ENCODE peak calls at places on chromosomes 4 and X, in four cellular contexts. Z, V, L and M are unnamed samples.

GRCh38 chr4:26576171-26576829 is 7.6 kb upstream of the TBC1D19 start:
- DNase-seq in V (peak), L (peak), Z (peak), M (peak)

GRCh38 chr4:100295792-100296191 is 105.5 kb upstream of the DDIT4L start:
- DNase-seq in L (peak), V (no peak), Z (no peak), M (no peak)

GRCh38 chrX:120406638-120407037 is 44.7 kb downstream of the ATP1B4 start:
- DNase-seq in Z (no peak), L (no peak), V (peak), M (no peak)

GRCh38 chrX:132594129-132594528 is 105.3 kb upstream of the MBNL3 start:
- DNase-seq in L (peak), V (peak), Z (no peak), M (peak)

GRCh38 chrX:132861076-132861475 is 97.4 kb downstream of the HS6ST2 start:
- DNase-seq in V (no peak), L (no peak), Z (no peak), M (no peak)

GRCh38 chr4:147487616-147488015 is 6.7 kb downstream of the EDNRA start:
- DNase-seq in Z (no peak), V (no peak), L (no peak), M (no peak)

GRCh38 chr4:121156822-121157769 is 7.0 kb downstream of the TNIP3 start:
- DNase-seq in Z (peak), V (peak), L (peak), M (peak)

GRCh38 chrX:131816551-131817136 is 206.5 kb upstream of the STK26 start:
- DNase-seq in V (peak), Z (no peak), L (peak), M (no peak)

GRCh38 chrX:109312757-109313156 is 169.1 kb downstream of the GUCY2F start:
- DNase-seq in Z (no peak), V (no peak), L (no peak), M (no peak)

GRCh38 chrX:17743913-17744312 is 6.6 kb downstream of the SCML1 start:
- DNase-seq in Z (no peak), L (peak), V (peak), M (no peak)

GRCh38 chrX:135304741-135305140 is 4.5 kb upstream of the ETDC start:
- DNase-seq in Z (no peak), V (no peak), L (no peak), M (no peak)

GRCh38 chrX:7941390-7942042 is 14.3 kb upstream of the PNPLA4 start:
- DNase-seq in Z (peak), L (peak), V (peak), M (peak)

GRCh38 chr4:33724685-33725084 is 2519.6 kb downstream of the ARAP2 start:
- DNase-seq in L (no peak), Z (peak), V (no peak), M (no peak)

GRCh38 chrX:28158019-28158777 is 176.9 kb upstream of the DCAF8L1 start:
- DNase-seq in L (no peak), V (no peak), Z (peak), M (no peak)

GRCh38 chr4:124266706-124267105 is 445.8 kb downstream of the ANKRD50 start:
- DNase-seq in L (no peak), Z (no peak), V (no peak), M (no peak)

GRCh38 chr4:33493231-33493630 is 2751.1 kb downstream of the ARAP2 start:
- DNase-seq in Z (no peak), V (peak), L (no peak), M (no peak)

GRCh38 chr4:151417164-151417571 is 8.2 kb downstream of the FHIP1A start:
- DNase-seq in Z (peak), V (peak), L (no peak), M (no peak)

GRCh38 chr4:78510681-78511080 is 40.9 kb upstream of the ANXA3 start:
- DNase-seq in L (no peak), Z (no peak), V (no peak), M (no peak)

GRCh38 chr4:39045791-39046221 is 13.6 kb upstream of the TMEM156 start:
- DNase-seq in V (peak), Z (no peak), L (peak), M (no peak)

DNA sequence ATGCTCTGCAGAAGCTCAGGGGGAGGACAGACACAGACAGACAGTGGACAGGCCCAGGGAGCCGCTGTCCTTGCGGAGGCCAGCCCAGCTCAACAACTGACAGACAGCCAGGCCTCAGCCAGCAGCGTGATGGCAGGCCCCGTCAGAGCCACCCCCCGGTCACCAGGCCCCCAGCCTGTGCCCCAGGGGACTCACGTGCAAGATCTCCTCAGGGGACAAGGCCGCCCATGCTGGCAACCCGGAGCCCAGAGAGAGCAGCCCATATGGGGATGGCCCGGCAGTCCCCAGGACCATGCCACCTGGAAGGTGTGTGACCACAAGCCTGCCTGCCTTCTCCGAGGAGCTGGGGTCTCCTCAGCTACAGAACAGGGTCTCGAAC is 28.0 kb upstream of the MXD4 start:
- DNase-seq in Z (no peak), L (no peak), V (no peak), M (peak)
- TF ChIP-seq EZH2phosphoT487 in Z (no peak), L (no peak), V (no peak), M (no peak)

DNA sequence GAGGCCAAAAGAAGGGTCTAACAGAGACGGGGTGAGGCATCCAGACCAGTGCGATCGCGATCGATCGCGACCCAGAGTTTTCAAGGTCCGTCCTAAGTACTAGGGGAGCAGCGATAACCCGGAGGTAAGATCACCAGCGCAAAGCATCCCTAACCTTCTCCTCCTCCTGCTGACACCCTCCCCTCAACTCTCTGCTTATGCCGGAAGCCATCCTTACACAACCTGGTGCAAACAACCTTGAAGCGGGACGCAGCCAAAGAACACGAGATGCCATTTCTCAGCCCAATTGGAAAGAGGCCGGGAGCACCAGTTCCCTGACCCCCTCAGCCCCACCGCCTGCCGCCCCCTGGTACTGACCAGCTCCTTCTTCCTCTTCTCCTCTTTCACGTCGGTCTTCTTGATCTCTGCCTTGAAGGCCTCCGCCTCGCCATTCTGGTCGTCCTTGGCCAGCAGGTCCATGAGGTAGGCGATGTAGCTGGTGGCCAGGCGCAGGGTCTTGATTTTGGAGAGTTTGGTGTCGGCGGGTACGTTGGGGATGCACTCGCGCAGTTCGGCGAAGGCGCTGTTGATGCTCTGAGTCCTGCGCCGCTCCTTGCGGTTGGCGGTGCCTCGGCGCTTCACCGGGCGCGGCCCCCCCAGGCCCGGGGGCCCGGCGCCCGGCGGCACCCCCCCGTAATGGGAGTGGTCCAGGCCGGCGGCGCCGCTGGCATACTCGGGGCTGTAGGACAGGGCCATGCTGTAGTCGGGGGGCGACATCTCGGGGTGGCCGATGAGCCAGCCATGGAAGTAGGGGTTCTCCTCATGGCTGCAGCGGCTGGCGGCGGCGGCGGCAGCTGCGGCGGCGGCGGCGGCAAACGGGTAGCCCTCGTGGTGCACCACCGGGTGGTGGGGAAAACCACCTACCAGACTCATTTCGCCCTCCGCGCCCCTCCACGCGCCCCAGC is 1.4 kb downstream of the HAND2 start:
- DNase-seq in Z (peak), L (peak), V (no peak), M (no peak)
- TF ChIP-seq EZH2 in Z (peak), L (no peak), V (no peak), M (peak)

GRCh38 chr4:183284965-183285364 is 35.1 kb downstream of the CLDN22 start:
- DNase-seq in Z (no peak), L (peak), V (peak), M (no peak)
- TF ChIP-seq EZH2phosphoT487 in Z (no peak), L (no peak), V (no peak), M (no peak)

GRCh38 chr4:8874003-8874895 is 2.6 kb upstream of the HMX1 start:
- DNase-seq in Z (no peak), V (no peak), L (no peak), M (no peak)
- TF ChIP-seq EZH2 in Z (peak), V (no peak), L (no peak), M (no peak)

DNA sequence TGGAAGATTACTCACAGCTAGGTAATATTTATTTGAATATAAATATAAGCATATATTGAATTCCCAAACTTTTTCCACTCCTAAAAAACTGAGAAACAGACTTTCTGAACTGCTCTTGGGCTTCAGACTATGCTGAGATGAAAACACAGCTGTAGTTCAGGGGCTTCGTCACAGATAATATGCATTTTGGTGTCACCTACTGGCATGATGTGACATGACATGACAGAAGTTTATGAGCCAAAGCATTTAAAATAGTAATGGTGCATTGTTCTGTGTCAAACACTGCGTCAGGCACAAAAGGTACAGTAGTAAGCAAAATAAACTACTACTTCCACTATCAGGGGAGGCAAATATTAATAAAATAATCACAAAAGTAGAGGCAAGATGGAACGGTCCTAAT is 171.3 kb downstream of the BTC start:
- DNase-seq in Z (peak), V (peak), L (peak), M (peak)
- TF ChIP-seq EZH2phosphoT487 in Z (no peak), V (no peak), L (no peak), M (no peak)

GRCh38 chr4:81590596-81590995 is 118.9 kb upstream of the RASGEF1B start:
- DNase-seq in L (no peak), Z (no peak), V (no peak), M (no peak)

GRCh38 chr4:81594495-81595169 is 122.9 kb upstream of the RASGEF1B start:
- DNase-seq in V (no peak), Z (no peak), L (no peak), M (no peak)

GRCh38 chr4:81595798-81596610 is 124.3 kb upstream of the RASGEF1B start:
- DNase-seq in L (no peak), V (no peak), Z (no peak), M (no peak)

GRCh38 chr4:81595287-81595686 is 123.6 kb upstream of the RASGEF1B start:
- DNase-seq in Z (no peak), V (no peak), L (no peak), M (no peak)

DNA sequence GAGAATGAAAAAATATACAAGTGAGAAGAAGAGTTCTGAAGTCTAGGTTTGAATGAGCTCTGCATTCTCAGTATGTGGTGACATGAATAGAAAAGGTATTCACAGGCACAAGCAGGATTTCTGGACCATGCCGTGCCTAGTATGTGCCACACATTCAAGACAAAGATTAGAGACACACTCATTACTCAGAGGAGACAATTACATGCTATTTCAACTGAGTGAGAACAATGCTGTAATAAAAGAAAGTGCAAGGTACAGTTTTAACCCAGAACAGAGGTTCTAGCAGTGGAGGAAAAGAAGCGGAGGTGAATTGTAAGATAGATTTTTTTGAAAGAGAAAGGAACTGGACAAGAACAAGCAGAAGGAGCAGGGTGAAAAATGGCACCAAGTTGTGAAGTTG is 121.0 kb upstream of the RASGEF1B start:
- DNase-seq in Z (no peak), L (no peak), V (no peak), M (no peak)
- TF ChIP-seq EZH2 in Z (no peak), L (no peak), V (no peak), M (no peak)

GRCh38 chr4:87497141-87497540 is 32.0 kb downstream of the SPARCL1 start:
- DNase-seq in Z (peak), V (peak), L (no peak), M (no peak)

GRCh38 chr4:87500107-87500462 is 29.1 kb downstream of the SPARCL1 start:
- DNase-seq in L (no peak), V (no peak), Z (no peak), M (no peak)

GRCh38 chr4:87497586-87497985 is 31.6 kb downstream of the SPARCL1 start:
- DNase-seq in V (no peak), Z (no peak), L (no peak), M (no peak)

GRCh38 chr4:87499415-87500106 is 29.6 kb downstream of the SPARCL1 start:
- DNase-seq in L (no peak), V (no peak), Z (no peak), M (no peak)

DNA sequence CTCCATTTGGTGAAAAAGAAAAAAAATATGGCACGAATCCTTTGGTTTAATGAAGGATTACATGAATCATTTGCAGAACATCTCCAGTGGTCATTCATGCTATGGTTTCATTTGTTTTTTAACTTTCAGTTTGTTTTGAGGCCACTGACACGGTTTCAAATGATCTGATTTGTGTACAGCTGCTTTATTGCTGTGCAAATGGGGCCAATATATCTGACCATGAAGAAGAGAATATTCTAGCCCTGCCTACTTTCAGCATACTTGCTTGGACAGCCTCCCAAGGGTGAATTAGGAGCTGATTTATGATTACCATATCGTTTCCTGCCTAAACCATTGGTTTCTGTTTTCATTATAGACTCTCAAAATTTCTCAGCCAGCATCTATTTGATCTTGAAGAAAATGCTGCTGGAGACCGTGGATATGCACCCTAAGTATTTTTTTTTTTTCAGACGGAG is 30.7 kb downstream of the SPARCL1 start:
- DNase-seq in L (peak), V (no peak), Z (no peak), M (no peak)
- TF ChIP-seq EZH2phosphoT487 in L (no peak), V (no peak), Z (no peak), M (no peak)

DNA sequence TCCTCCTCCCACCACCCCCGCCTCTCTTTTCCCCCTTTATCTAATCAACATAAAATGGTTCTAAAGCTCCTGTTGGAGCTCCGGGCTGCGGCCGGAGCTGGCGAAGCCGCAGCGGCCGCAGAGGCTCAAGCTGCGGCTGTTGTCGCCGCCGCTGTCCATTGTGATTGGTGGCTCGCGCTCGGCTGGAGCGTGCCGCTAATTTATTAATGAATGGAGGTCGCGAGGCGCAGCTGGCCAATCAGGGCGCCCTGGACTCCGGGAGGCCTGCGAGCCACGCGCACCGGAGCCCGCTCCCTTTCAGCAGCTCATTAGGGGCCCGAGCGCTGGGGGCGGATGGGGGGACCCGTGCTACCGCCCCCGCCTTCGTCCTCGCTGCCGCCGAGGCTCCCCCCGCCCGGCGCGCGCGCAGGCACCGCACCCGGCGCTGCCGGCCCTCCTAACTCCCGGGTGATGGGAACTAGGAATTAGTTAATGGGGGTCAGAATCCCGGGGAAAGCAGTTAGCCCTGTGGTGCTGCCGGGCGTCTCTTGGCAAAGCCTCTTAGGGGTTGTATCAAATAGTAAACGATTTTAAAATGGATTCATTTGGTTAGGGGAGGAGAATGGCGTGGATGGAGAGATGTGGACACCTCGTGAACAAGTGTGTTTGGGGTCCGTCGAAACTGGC is 554 bp upstream of the NEUROG2 start:
- DNase-seq in V (no peak), Z (peak), L (no peak), M (no peak)
- TF ChIP-seq EZH2 in V (peak), Z (peak), L (peak), M (peak)